ENCODE peak calls at places on chromosome 3, in seven cellular contexts. Y is T-helper 2 cell; Z is endothelial cell; T is MG63; S is HEK293T; X is activated naive CD8-positive, alpha-beta T cell treated with anti-CD3 and anti-CD28 coated beads, Interleukin-2, amount 50 U/mL, for 16 hours; G is GM04504. A is an unnamed sample.

GRCh38 chr3:197417451-197417850 is 119.0 kb upstream of the DLG1 start:
- DNase-seq in Y (no peak), Z (no peak), T (no peak), S (no peak), X (no peak), G (no peak), A (no peak)

GRCh38 chr3:123834631-123835030 is 49.5 kb downstream of the MYLK start:
- DNase-seq in Y (no peak), Z (no peak), T (peak), S (no peak), X (no peak), G (peak), A (no peak)

GRCh38 chr3:153768559-153769469 is 352.4 kb upstream of the ARHGEF26 start:
- DNase-seq in Y (peak), Z (peak), T (peak), S (peak), X (no peak), G (peak), A (peak)

GRCh38 chr3:107222927-107223326 is 154.3 kb upstream of the CCDC54 start:
- DNase-seq in Y (no peak), Z (no peak), T (no peak), S (no peak), X (no peak), G (peak), A (no peak)

GRCh38 chr3:153614563-153614962 is 452.5 kb downstream of the RAP2B start:
- DNase-seq in Y (no peak), Z (no peak), T (peak), S (no peak), X (no peak), G (peak), A (no peak)

GRCh38 chr3:128950223-128950938 is 43.5 kb downstream of the CFAP92 start:
- DNase-seq in Y (no peak), Z (no peak), T (peak), S (no peak), X (no peak), G (no peak), A (no peak)

GRCh38 chr3:25566358-25566920 is 98.3 kb downstream of the TOP2B start:
- DNase-seq in Y (no peak), Z (no peak), T (no peak), S (peak), X (no peak), G (no peak), A (no peak)

GRCh38 chr3:174862666-174863065 is 3.5 kb downstream of the NAALADL2 start:
- DNase-seq in Y (no peak), Z (no peak), T (no peak), S (no peak), X (no peak), G (no peak), A (no peak)

GRCh38 chr3:17645074-17645698 is 97.2 kb downstream of the TBC1D5 start:
- DNase-seq in Y (no peak), Z (peak), T (no peak), S (peak), X (no peak), G (no peak), A (no peak)

GRCh38 chr3:127569160-127569559 is 21.4 kb downstream of the TPRA1 start:
- DNase-seq in Y (no peak), Z (no peak), T (no peak), S (no peak), X (no peak), G (no peak), A (no peak)

GRCh38 chr3:177499779-177500423 is 302.6 kb upstream of the TBL1XR1 start:
- DNase-seq in Y (no peak), Z (no peak), T (no peak), S (no peak), X (no peak), G (no peak), A (no peak)

GRCh38 chr3:113051222-113051804 is 60.5 kb downstream of the GTPBP8 start:
- DNase-seq in Y (peak), Z (peak), T (peak), S (peak), X (peak), G (peak), A (peak)

GRCh38 chr3:185865277-185865676 is 40.4 kb upstream of the IGF2BP2 start:
- DNase-seq in Y (no peak), Z (no peak), T (peak), S (no peak), X (no peak), G (no peak), A (no peak)

GRCh38 chr3:81778678-81779182 is 17.3 kb upstream of the GBE1 start:
- DNase-seq in Y (no peak), Z (no peak), T (no peak), S (no peak), X (no peak), G (no peak), A (no peak)

GRCh38 chr3:54217828-54218227 is 95.5 kb downstream of the CACNA2D3 start:
- DNase-seq in Y (no peak), Z (no peak), T (no peak), S (no peak), X (no peak), G (no peak), A (no peak)

GRCh38 chr3:159996018-159996417 is 7.4 kb downstream of the IL12A start:
- DNase-seq in Y (no peak), Z (no peak), T (no peak), S (no peak), X (no peak), G (no peak), A (no peak)

GRCh38 chr3:153783106-153783505 is 338.1 kb upstream of the ARHGEF26 start:
- DNase-seq in Y (no peak), Z (no peak), T (no peak), S (peak), X (no peak), G (no peak), A (no peak)

GRCh38 chr3:71074416-71074815 is 509.1 kb downstream of the FOXP1 start:
- DNase-seq in Y (no peak), Z (no peak), T (no peak), S (no peak), X (no peak), G (no peak), A (no peak)

GRCh38 chr3:197458179-197458707 is 97.5 kb downstream of the BDH1 start:
- DNase-seq in Y (no peak), Z (no peak), T (peak), S (no peak), X (no peak), G (no peak), A (peak)

GRCh38 chr3:48338635-48339034 is 5.2 kb upstream of the SPINK8 start:
- DNase-seq in Y (no peak), Z (no peak), T (no peak), S (no peak), X (no peak), G (no peak), A (no peak)

GRCh38 chr3:66565301-66565700 is 64.5 kb upstream of the LRIG1 start:
- DNase-seq in Y (no peak), Z (no peak), T (no peak), S (no peak), X (no peak), G (no peak), A (no peak)

GRCh38 chr3:42340466-42340865 is 69.9 kb downstream of the LYZL4 start:
- DNase-seq in Y (no peak), Z (no peak), T (peak), S (no peak), X (no peak), G (no peak), A (no peak)

GRCh38 chr3:100570811-100571210 is 38.6 kb upstream of the ADGRG7 start:
- DNase-seq in Y (no peak), Z (no peak), T (no peak), S (no peak), X (no peak), G (no peak), A (no peak)

GRCh38 chr3:4685673-4686345 is 192.7 kb downstream of the ITPR1 start:
- DNase-seq in Y (no peak), Z (no peak), T (no peak), S (no peak), X (no peak), G (no peak), A (no peak)

GRCh38 chr3:45567730-45568172 is 26.8 kb upstream of the LIMD1 start:
- DNase-seq in Y (no peak), Z (no peak), T (no peak), S (no peak), X (no peak), G (no peak), A (no peak)

GRCh38 chr3:141776885-141777284 is 13.7 kb downstream of the GRK7 start:
- DNase-seq in Y (no peak), Z (no peak), T (no peak), S (no peak), X (no peak), G (no peak), A (no peak)

GRCh38 chr3:53255775-53256703 is at the start of gene TKT:
- DNase-seq in Y (peak), Z (peak), T (peak), S (peak), X (peak), G (peak), A (peak)

GRCh38 chr3:126998728-126999127 is 15.8 kb downstream of the PLXNA1 start:
- DNase-seq in Y (no peak), Z (no peak), T (no peak), S (no peak), X (no peak), G (no peak), A (no peak)

GRCh38 chr3:106635271-106635670 is 742.0 kb upstream of the CCDC54 start:
- DNase-seq in Y (no peak), Z (no peak), T (peak), S (no peak), X (no peak), G (peak), A (no peak)

GRCh38 chr3:125213946-125214542 is 1.5 kb upstream of the SLC12A8 start:
- DNase-seq in Y (no peak), Z (no peak), T (no peak), S (no peak), X (no peak), G (no peak), A (no peak)

A was measured in activated effector memory CD4-positive, alpha-beta T cell treated with Interleukin-2 at 50 U/mL for 16 hours.